ENCODE peak calls at places on chromosomes 5 and 9, in ten cellular contexts. E is heart left ventricle, K is transverse colon, F is heart right ventricle, D is fibroblast of lung, C is cardiac muscle cell, P is astrocyte of the spinal cord, U is HL-60, Y is spleen, A is GM12865. B is an unnamed sample.

GRCh38 chr9:73683862-73684591 is 532.4 kb downstream of the ANXA1 start:
- DNase-seq in E (no peak), K (no peak), F (no peak), D (peak), C (peak), P (peak), U (no peak), Y (no peak), A (peak), B (peak)

GRCh38 chr9:111316796-111317195 is 13.2 kb downstream of the OR2K2 start:
- DNase-seq in E (no peak), K (no peak), F (no peak), D (peak), C (no peak), P (no peak), U (no peak), Y (no peak), A (no peak), B (peak)

GRCh38 chr9:79583957-79584654 is 12.3 kb downstream of the TLE4 start:
- DNase-seq in E (peak), K (peak), F (peak), D (no peak), C (no peak), P (no peak), U (no peak), Y (peak), A (peak), B (no peak)

GRCh38 chr9:37913480-37914153 is 9.7 kb upstream of the SLC25A51 start:
- DNase-seq in E (no peak), K (peak), F (peak), D (peak), C (peak), P (peak), U (peak), Y (peak), A (peak), B (peak)

GRCh38 chr9:132597073-132597775 is 14.8 kb downstream of the BARHL1 start:
- DNase-seq in E (peak), K (no peak), F (peak), D (peak), C (peak), P (peak), U (peak), Y (no peak), A (no peak), B (no peak)

GRCh38 chr5:1736889-1737711 is 62.5 kb downstream of the MRPL36 start:
- DNase-seq in E (no peak), K (no peak), F (no peak), D (no peak), C (no peak), P (no peak), U (no peak), Y (no peak), A (no peak), B (no peak)

GRCh38 chr5:74633710-74634109 is 6.8 kb downstream of the ENC1 start:
- DNase-seq in E (no peak), K (no peak), F (no peak), D (no peak), C (no peak), P (no peak), U (no peak), Y (no peak), A (no peak), B (no peak)

GRCh38 chr5:58072202-58072791 is 387.6 kb downstream of the PLK2 start:
- DNase-seq in E (no peak), K (no peak), F (no peak), D (peak), C (peak), P (peak), U (no peak), Y (no peak), A (no peak), B (no peak)

GRCh38 chr5:176658007-176658599 is 10.8 kb downstream of the TSPAN17 start:
- DNase-seq in E (peak), K (peak), F (peak), D (peak), C (peak), P (peak), U (peak), Y (peak), A (peak), B (peak)

GRCh38 chr9:127816728-127817127 is 14.0 kb downstream of the FPGS start:
- DNase-seq in E (no peak), K (no peak), F (no peak), D (no peak), C (no peak), P (no peak), U (no peak), Y (no peak), A (no peak), B (no peak)

GRCh38 chr5:144207875-144208444 is 37.3 kb downstream of the KCTD16 start:
- DNase-seq in E (no peak), K (no peak), F (no peak), D (no peak), C (no peak), P (no peak), U (no peak), Y (no peak), A (no peak), B (no peak)

GRCh38 chr9:121737481-121737931 is 86.1 kb downstream of the DAB2IP start:
- DNase-seq in E (no peak), K (no peak), F (no peak), D (no peak), C (no peak), P (no peak), U (no peak), Y (no peak), A (no peak), B (no peak)

GRCh38 chr5:127492854-127493738 is 24.3 kb upstream of the PRRC1 start:
- DNase-seq in E (no peak), K (no peak), F (no peak), D (peak), C (peak), P (peak), U (no peak), Y (no peak), A (peak), B (peak)
- TF ChIP-seq CTCF in E (peak), K (peak), F (peak), D (peak), C (peak), P (peak), U (peak), Y (peak), A (peak), B (peak)

GRCh38 chr5:44935262-44935661 is 126.5 kb downstream of the MRPS30 start:
- DNase-seq in E (no peak), K (no peak), F (no peak), D (peak), C (no peak), P (no peak), U (no peak), Y (no peak), A (peak), B (no peak)

GRCh38 chr5:44932922-44933585 is 124.3 kb downstream of the MRPS30 start:
- DNase-seq in E (no peak), K (no peak), F (no peak), D (no peak), C (no peak), P (no peak), U (no peak), Y (no peak), A (peak), B (no peak)

GRCh38 chr5:44935871-44936270 is 127.1 kb downstream of the MRPS30 start:
- DNase-seq in E (no peak), K (no peak), F (no peak), D (no peak), C (no peak), P (no peak), U (no peak), Y (no peak), A (no peak), B (no peak)

DNA sequence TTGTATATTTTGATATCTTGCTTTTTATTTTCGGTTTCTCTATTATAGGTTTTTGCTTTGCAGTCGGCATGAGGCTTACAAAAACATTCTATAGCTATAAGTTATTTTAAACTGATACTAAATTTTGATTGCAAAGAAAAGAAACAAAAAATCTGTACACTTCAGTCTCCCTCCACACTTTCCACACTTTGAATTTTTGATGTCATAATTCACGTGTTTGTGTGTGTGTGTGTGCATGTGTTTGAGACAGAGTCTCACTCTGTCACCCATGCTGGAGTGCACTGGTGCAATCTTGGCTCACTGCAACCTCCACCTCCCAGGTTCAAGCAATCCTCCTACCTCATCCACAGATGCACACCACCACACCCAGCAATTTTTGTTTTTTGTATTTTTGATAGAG is 124.9 kb downstream of the MRPS30 start:
- DNase-seq in E (no peak), K (no peak), F (no peak), D (no peak), C (no peak), P (no peak), U (no peak), Y (no peak), A (no peak), B (no peak)
- H3K4me3 ChIP-seq in E (no peak), K (no peak), F (no peak), D (no peak), C (no peak), P (no peak), U (no peak), Y (no peak), A (no peak), B (no peak)

GRCh38 chr5:10592598-10592997 is 28.7 kb downstream of the ANKRD33B start:
- DNase-seq in E (no peak), K (no peak), F (no peak), D (no peak), C (no peak), P (no peak), U (no peak), Y (no peak), A (peak), B (no peak)

GRCh38 chr5:10591946-10592345 is 28.1 kb downstream of the ANKRD33B start:
- DNase-seq in E (no peak), K (no peak), F (no peak), D (no peak), C (peak), P (no peak), U (no peak), Y (no peak), A (no peak), B (no peak)

GRCh38 chr5:10594591-10595210 is 30.8 kb downstream of the ANKRD33B start:
- DNase-seq in E (no peak), K (no peak), F (no peak), D (peak), C (peak), P (peak), U (no peak), Y (peak), A (no peak), B (no peak)

GRCh38 chr5:10595305-10595677 is 31.4 kb downstream of the ANKRD33B start:
- DNase-seq in E (no peak), K (no peak), F (no peak), D (peak), C (no peak), P (no peak), U (no peak), Y (no peak), A (no peak), B (peak)

DNA sequence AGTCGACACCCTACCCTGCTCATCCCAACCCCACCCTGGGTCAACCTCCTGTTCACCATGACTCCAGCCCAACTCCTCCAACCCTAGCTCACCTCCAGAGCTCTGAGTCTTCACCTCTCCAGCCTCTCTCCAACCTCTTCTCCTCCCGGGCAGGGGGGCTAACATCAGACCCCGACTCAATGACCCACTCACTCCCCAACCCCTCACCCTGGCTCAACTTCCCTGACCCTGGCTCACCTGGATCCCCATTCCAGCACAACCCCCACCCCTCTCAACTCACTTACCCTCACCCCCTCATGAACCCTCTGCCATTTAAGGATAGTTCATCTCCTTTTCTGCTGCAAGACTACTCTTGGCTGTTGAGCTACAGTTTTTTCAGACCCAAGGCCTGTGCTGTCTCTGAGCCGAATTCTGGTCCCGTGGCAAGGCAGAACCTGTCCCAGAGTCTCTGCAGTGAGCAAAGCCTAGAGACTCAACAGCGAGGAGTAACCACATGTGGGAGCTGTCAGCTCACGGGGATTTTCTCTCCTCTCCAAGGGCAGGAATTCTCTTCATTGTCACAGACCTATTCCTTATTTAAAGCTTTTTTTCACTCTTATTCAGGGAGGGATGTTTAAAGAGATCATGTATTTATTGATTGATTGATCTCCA is 29.8 kb downstream of the ANKRD33B start:
- DNase-seq in E (no peak), K (no peak), F (no peak), D (no peak), C (no peak), P (no peak), U (no peak), Y (no peak), A (no peak), B (no peak)
- TF ChIP-seq CTCF in E (no peak), K (no peak), F (no peak), D (no peak), C (no peak), P (no peak), U (no peak), Y (no peak), A (no peak), B (no peak)

GRCh38 chr5:10353241-10354047 is at the start of gene MARCHF6:
- DNase-seq in E (peak), K (peak), F (peak), D (peak), C (peak), P (peak), U (peak), Y (peak), A (peak), B (peak)

GRCh38 chr5:10352404-10353240 is 873 bp upstream of the MARCHF6 start:
- DNase-seq in E (no peak), K (no peak), F (no peak), D (peak), C (peak), P (peak), U (no peak), Y (no peak), A (no peak), B (peak)

GRCh38 chr5:10351882-10352395 is 1.6 kb upstream of the MARCHF6 start:
- DNase-seq in E (no peak), K (no peak), F (no peak), D (no peak), C (no peak), P (no peak), U (no peak), Y (no peak), A (no peak), B (no peak)

GRCh38 chr5:10354048-10354872 is 765 bp downstream of the MARCHF6 start:
- DNase-seq in E (peak), K (peak), F (no peak), D (peak), C (peak), P (peak), U (no peak), Y (no peak), A (peak), B (peak)

GRCh38 chr5:10351199-10351881 is 2.2 kb upstream of the MARCHF6 start:
- DNase-seq in E (no peak), K (no peak), F (peak), D (peak), C (peak), P (peak), U (no peak), Y (no peak), A (no peak), B (peak)
- H3K4me3 ChIP-seq in E (no peak), K (no peak), F (no peak), D (no peak), C (no peak), P (no peak), U (no peak), Y (no peak), A (no peak), B (no peak)

DNA sequence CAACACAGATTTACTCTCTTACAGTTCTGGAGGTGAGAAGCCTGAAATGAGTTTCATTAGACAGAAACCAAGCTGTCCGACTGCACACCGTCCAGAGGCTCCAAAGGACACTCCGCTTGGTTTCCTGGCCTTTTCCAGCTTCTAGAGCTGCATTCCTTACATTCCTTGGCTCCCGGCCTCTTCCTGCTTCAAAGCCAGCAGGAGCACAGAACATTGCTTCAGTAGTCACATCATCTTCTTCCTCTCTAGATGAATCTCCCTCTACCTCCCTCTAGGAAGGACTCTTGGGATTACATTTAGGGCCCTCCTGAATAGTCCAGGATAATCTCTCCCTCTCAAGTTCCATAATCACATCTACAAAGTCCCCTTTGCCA is 213.3 kb downstream of the CDK5RAP2 start:
- DNase-seq in E (no peak), K (no peak), F (no peak), D (peak), C (peak), P (peak), U (no peak), Y (no peak), A (no peak), B (peak)
- TF ChIP-seq CTCF in E (no peak), K (no peak), F (no peak), D (peak), C (peak), P (peak), U (no peak), Y (no peak), A (no peak), B (peak)

GRCh38 chr5:96657068-96657467 is 5.1 kb upstream of the CAST start:
- DNase-seq in E (no peak), K (peak), F (no peak), D (peak), C (peak), P (peak), U (no peak), Y (no peak), A (peak), B (peak)
- H3K4me3 ChIP-seq in E (no peak), K (no peak), F (no peak), D (no peak), C (no peak), P (no peak), U (no peak), Y (no peak), A (no peak), B (no peak)

DNA sequence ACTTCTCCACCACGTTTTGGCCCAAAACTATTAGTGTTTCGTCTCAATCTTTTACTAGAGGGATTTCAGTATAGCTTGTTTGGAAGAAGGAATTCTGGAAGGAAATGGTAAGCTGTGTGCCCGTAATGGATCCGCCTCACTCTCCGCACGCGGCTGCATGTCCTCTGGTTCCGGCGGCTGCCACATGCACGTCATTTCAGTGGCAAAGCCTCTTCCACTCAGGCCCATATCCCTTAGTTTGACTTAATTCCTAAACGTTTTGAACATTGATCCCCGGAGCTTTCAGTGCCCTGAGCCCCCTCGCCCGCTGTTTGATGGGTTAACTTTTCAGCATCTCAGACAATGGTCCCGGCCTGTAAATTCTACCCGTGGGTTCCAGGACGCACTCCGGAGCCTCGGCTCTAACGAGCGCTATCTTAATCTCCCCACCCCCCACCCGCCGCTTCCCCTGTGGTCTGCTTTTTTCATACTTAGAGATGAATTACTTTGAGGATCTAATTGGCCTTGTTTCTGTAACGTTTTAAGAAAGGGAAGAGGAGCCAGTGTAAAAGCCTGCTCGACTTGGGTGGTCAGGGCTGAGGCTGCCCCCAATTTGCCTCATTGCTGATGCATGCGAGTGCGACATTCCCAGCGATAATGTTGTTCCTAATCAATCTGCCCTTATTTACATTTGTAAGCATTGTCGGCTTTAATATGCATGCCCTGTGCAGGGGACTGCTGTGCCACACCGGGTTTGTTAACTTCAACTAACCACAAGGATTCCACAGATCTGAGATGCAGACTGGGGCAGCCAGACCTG is 4.6 kb downstream of the PTCH1 start:
- DNase-seq in E (no peak), K (no peak), F (no peak), D (peak), C (peak), P (peak), U (no peak), Y (no peak), A (no peak), B (peak)
- TF ChIP-seq CTCF in E (no peak), K (no peak), F (no peak), D (no peak), C (no peak), P (no peak), U (no peak), Y (no peak), A (no peak), B (no peak)

B was measured in foreskin fibroblast.